ENCODE peak calls at places on chromosomes 6 and 20, in ten cellular contexts. J is right cardiac atrium, D is psoas muscle, R is brain microvascular endothelial cell, K is heart right ventricle, Z is cardiac muscle cell, F is left lung, C is small intestine, O is spleen, E is uterus. H is an unnamed sample.

GRCh38 chr20:15333170-15333569 is 995.8 kb upstream of the FLRT3 start:
- DNase-seq in F (no peak), R (no peak), O (no peak), D (no peak), J (no peak), E (no peak), K (no peak), C (no peak), Z (no peak), H (no peak)

GRCh38 chr6:153858529-153858928 is 180.5 kb upstream of the OPRM1 start:
- DNase-seq in J (no peak), D (no peak), F (no peak), Z (no peak), O (no peak), E (no peak), R (no peak), C (no peak), K (no peak), H (no peak)

GRCh38 chr6:31168606-31169005 is 1.9 kb downstream of the POU5F1 start:
- DNase-seq in O (no peak), R (no peak), E (no peak), F (no peak), C (no peak), D (no peak), Z (no peak), J (no peak), K (no peak), H (no peak)

GRCh38 chr6:158648682-158649131 is 1.1 kb upstream of the SYTL3 start:
- DNase-seq in R (peak), O (no peak), Z (peak), K (no peak), J (no peak), D (no peak), E (no peak), C (no peak), F (no peak), H (no peak)

GRCh38 chr6:46103437-46103836 is 26.4 kb upstream of the ENPP4 start:
- DNase-seq in E (no peak), Z (no peak), C (no peak), O (no peak), D (no peak), K (no peak), R (no peak), F (no peak), J (no peak), H (no peak)

GRCh38 chr20:23254034-23254433 is 96.6 kb upstream of the NXT1 start:
- DNase-seq in C (no peak), K (no peak), F (no peak), E (no peak), O (no peak), J (no peak), R (no peak), Z (no peak), D (no peak), H (no peak)

GRCh38 chr20:62779417-62779685 is 16.9 kb upstream of the MRGBP start:
- DNase-seq in C (no peak), F (no peak), J (no peak), O (no peak), K (no peak), R (no peak), Z (no peak), E (no peak), D (no peak), H (no peak)

GRCh38 chr20:36314734-36315544 is 8.8 kb downstream of the DLGAP4 start:
- DNase-seq in D (no peak), C (peak), J (no peak), E (no peak), O (peak), F (no peak), K (no peak), R (no peak), Z (no peak), H (no peak)

GRCh38 chr6:113649276-113649675 is 207.9 kb upstream of the MARCKS start:
- DNase-seq in C (peak), R (no peak), J (no peak), D (no peak), K (no peak), Z (peak), O (no peak), E (no peak), F (no peak), H (no peak)

GRCh38 chr6:79868098-79868722 is 79.1 kb downstream of the ELOVL4 start:
- DNase-seq in J (no peak), D (no peak), R (peak), O (no peak), Z (peak), E (no peak), C (peak), F (no peak), K (peak), H (peak)

GRCh38 chr20:58665606-58666005 is 14.5 kb downstream of the STX16 start:
- DNase-seq in F (no peak), K (no peak), C (no peak), Z (no peak), O (no peak), J (no peak), D (peak), R (no peak), E (no peak), H (no peak)

GRCh38 chr20:46332373-46333135 is 24.3 kb upstream of the CDH22 start:
- DNase-seq in Z (no peak), R (no peak), K (no peak), E (no peak), F (no peak), D (no peak), C (no peak), J (no peak), O (no peak), H (no peak)

GRCh38 chr20:3067139-3068009 is 4.0 kb upstream of the OXT start:
- DNase-seq in E (no peak), R (no peak), F (no peak), Z (no peak), J (no peak), K (no peak), C (no peak), O (peak), D (no peak), H (no peak)

GRCh38 chr6:34333858-34334257 is 58.6 kb downstream of the NUDT3 start:
- DNase-seq in C (no peak), R (no peak), Z (peak), J (peak), O (no peak), E (no peak), K (peak), D (no peak), F (no peak), H (no peak)

GRCh38 chr20:63105211-63106107 is 98.7 kb upstream of the BHLHE23 start:
- DNase-seq in C (no peak), E (no peak), J (peak), D (no peak), R (no peak), Z (no peak), O (peak), K (no peak), F (peak), H (no peak)

GRCh38 chr20:42483694-42484303 is 705.9 kb downstream of the PTPRT start:
- DNase-seq in C (peak), D (no peak), O (no peak), R (no peak), K (no peak), Z (peak), F (no peak), J (peak), E (no peak), H (no peak)

GRCh38 chr6:158703121-158703839 is 53.4 kb downstream of the SYTL3 start:
- DNase-seq in F (no peak), O (peak), E (no peak), C (no peak), D (peak), J (peak), Z (no peak), R (no peak), K (peak), H (no peak)

GRCh38 chr6:153108320-153108719 is 22.8 kb downstream of the RGS17 start:
- DNase-seq in C (no peak), F (no peak), Z (no peak), R (no peak), J (no peak), K (no peak), E (no peak), O (no peak), D (no peak), H (no peak)

GRCh38 chr20:51216850-51217249 is 193.9 kb upstream of the KCNG1 start:
- DNase-seq in D (no peak), C (no peak), K (no peak), J (no peak), R (no peak), Z (no peak), F (no peak), O (no peak), E (no peak), H (no peak)

GRCh38 chr6:5422321-5422915 is 161.1 kb downstream of the FARS2 start:
- DNase-seq in F (no peak), K (no peak), Z (peak), D (no peak), E (no peak), R (peak), C (peak), J (no peak), O (no peak), H (no peak)

GRCh38 chr6:29850011-29850553 is 22.5 kb downstream of the HLA-G start:
- DNase-seq in J (no peak), K (no peak), R (no peak), F (peak), Z (no peak), E (no peak), D (peak), O (no peak), C (peak), H (no peak)

GRCh38 chr6:90284745-90285481 is 11.7 kb downstream of the BACH2 start:
- DNase-seq in Z (no peak), F (no peak), J (no peak), D (no peak), R (peak), C (no peak), K (no peak), E (no peak), O (peak), H (peak)

GRCh38 chr6:22036267-22036666 is 260.6 kb downstream of the PRL start:
- DNase-seq in J (no peak), K (no peak), R (no peak), Z (peak), O (no peak), E (no peak), D (no peak), C (no peak), F (no peak), H (no peak)

GRCh38 chr6:124799638-124800037 is 162.6 kb upstream of the RNF217 start:
- DNase-seq in C (no peak), F (no peak), O (no peak), J (no peak), R (no peak), D (no peak), Z (no peak), E (no peak), K (no peak), H (no peak)

DNA sequence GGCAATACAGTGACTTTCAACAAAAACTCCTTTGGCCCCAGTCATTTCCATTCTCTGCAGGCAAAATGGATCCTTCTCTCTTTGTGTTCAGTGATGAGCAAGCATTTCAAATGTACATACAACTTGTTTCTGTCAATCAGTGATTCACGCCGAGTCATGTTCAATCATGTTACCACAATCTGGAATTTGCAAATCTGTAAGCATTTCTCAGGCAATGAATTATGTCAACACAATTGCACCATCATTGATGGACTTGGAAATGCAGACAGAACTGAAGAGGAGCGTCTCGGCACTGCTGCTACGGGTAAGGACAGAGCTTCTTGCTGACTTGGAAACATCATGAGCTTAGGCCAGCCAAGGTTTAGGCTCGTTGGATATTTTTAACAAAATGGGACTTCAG is 132.8 kb upstream of the AGPAT4 start:
- DNase-seq in E (no peak), C (no peak), R (peak), O (no peak), D (no peak), Z (no peak), J (no peak), F (no peak), K (no peak), H (no peak)
- H3K27ac ChIP-seq in E (no peak), C (no peak), R (peak), O (no peak), D (no peak), Z (no peak), J (no peak), F (no peak), K (no peak), H (no peak)

DNA sequence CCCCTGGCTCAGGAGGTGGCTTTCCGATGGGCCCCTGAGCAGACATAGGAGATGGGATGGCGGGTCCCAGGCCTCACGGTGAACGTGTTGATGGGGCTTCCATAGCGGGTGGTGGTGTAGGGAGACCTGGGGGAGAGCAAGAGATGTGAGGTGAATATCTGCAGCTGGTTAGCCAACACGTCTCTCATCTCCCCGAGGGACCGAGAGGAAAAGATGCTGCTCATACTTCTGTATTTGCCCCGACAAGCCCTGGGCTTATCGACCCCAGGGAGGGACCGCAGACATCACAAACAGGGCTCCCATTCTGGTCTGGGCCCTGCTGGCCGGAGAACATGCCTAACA is 38.7 kb downstream of the C6orf132 start:
- DNase-seq in J (no peak), Z (no peak), K (no peak), E (no peak), O (no peak), R (no peak), C (no peak), F (no peak), D (no peak), H (no peak)
- H3K4me3 ChIP-seq in J (no peak), Z (no peak), K (no peak), E (no peak), O (no peak), R (no peak), C (no peak), F (no peak), D (no peak), H (peak)

GRCh38 chr6:148873154-148873553 is 126.3 kb downstream of the UST start:
- DNase-seq in C (no peak), J (no peak), F (no peak), E (no peak), R (no peak), D (no peak), O (no peak), Z (no peak), K (no peak), H (no peak)
- H3K27ac ChIP-seq in C (no peak), J (no peak), F (no peak), E (no peak), R (no peak), D (no peak), O (no peak), Z (no peak), K (no peak), H (no peak)

GRCh38 chr20:17225891-17226409 is 890 bp upstream of the PCSK2 start:
- DNase-seq in D (no peak), F (peak), J (peak), C (no peak), O (peak), E (no peak), Z (peak), K (no peak), R (no peak), H (no peak)
- H3K4me3 ChIP-seq in D (peak), F (peak), J (peak), C (no peak), O (peak), E (peak), Z (peak), K (peak), R (peak), H (no peak)

GRCh38 chr6:23499549-23499948 is 626.5 kb upstream of the NRSN1 start:
- DNase-seq in K (no peak), C (no peak), D (no peak), O (no peak), J (no peak), F (no peak), E (no peak), Z (no peak), R (no peak), H (no peak)

GRCh38 chr6:23503173-23503572 is 622.8 kb upstream of the NRSN1 start:
- DNase-seq in D (no peak), J (no peak), C (no peak), R (no peak), Z (no peak), F (no peak), O (no peak), E (no peak), K (no peak), H (no peak)

GRCh38 chr6:23510778-23511510 is 615.1 kb upstream of the NRSN1 start:
- DNase-seq in J (no peak), K (no peak), C (no peak), D (no peak), Z (no peak), F (no peak), O (no peak), E (no peak), R (no peak), H (no peak)

DNA sequence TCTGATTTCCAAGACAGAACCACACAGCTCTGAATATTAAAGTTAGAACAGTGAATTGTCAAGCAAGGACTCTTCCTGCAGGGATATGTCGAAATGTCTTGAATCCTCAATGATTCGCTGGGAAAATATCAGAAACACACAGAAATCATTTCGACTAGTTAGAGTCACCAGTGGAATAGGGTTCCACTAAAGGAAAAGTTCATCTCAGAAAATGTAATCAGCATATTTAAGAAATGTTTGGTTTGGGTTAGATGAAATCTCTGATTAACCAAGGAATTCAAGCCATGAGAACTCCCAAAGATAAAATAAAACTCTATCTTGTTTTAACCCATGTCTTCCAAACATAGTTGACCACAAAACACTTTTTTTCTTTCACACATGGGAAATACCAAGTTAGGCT is 621.0 kb upstream of the NRSN1 start:
- DNase-seq in E (no peak), D (no peak), F (no peak), C (no peak), O (no peak), J (no peak), R (peak), Z (no peak), K (no peak), H (no peak)
- H3K27ac ChIP-seq in E (no peak), D (no peak), F (no peak), C (no peak), O (no peak), J (no peak), R (no peak), Z (no peak), K (no peak), H (no peak)

GRCh38 chr6:138234363-138234762 is 16.1 kb upstream of the PBOV1 start:
- DNase-seq in O (no peak), F (no peak), E (no peak), J (no peak), C (no peak), D (no peak), R (no peak), Z (no peak), K (no peak), H (no peak)

GRCh38 chr6:138229072-138229471 is 10.8 kb upstream of the PBOV1 start:
- DNase-seq in O (no peak), E (no peak), R (no peak), D (no peak), J (no peak), Z (peak), C (no peak), K (no peak), F (no peak), H (no peak)

GRCh38 chr6:138230759-138231398 is 12.6 kb upstream of the PBOV1 start:
- DNase-seq in R (no peak), Z (no peak), J (no peak), F (no peak), E (no peak), D (no peak), K (no peak), C (no peak), O (no peak), H (no peak)

GRCh38 chr6:138229663-138230194 is 11.4 kb upstream of the PBOV1 start:
- DNase-seq in K (no peak), F (no peak), R (no peak), J (no peak), C (no peak), Z (no peak), E (no peak), D (no peak), O (no peak), H (no peak)

GRCh38 chr6:138231399-138231886 is 13.2 kb upstream of the PBOV1 start:
- DNase-seq in F (no peak), C (peak), D (no peak), R (no peak), K (no peak), O (no peak), J (no peak), Z (no peak), E (no peak), H (no peak)
- H3K4me3 ChIP-seq in F (no peak), C (no peak), D (no peak), R (no peak), K (no peak), O (no peak), J (no peak), Z (no peak), E (no peak), H (no peak)

DNA sequence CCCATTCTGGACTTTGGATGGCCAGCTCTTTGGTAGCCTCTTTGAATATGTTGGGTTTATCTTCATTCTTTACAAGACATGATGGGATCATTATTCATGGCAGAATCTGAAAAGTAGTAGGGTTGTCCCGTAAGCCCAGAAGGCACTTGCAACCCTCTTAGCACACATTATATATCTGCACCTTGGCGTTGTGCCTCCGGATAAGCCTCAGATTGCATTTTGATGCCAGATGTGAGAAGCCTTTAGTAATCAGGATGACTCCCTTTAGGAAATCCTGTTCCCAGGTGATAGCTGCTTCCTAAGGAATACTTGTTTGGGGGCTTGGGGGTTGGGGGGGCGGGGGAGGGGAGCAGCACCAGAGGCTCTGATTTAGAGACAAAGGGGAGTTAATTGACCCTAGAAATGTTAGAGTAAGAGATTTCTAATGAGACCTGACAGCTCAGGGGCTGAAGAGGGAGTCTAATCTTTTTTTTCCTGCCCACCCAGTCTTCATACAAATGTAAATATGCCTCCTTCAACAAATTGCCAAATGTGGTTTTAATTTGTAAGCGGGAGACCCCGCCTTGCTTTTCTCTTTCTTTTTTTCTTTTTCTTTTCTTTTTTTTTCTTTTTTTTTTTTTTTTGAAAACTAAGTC is 55.1 kb downstream of the JAG1 start:
- DNase-seq in C (no peak), D (no peak), J (no peak), F (no peak), Z (no peak), O (no peak), R (no peak), E (no peak), K (no peak), H (no peak)
- H3K27ac ChIP-seq in C (no peak), D (no peak), J (no peak), F (no peak), Z (no peak), O (no peak), R (peak), E (no peak), K (no peak), H (no peak)

DNA sequence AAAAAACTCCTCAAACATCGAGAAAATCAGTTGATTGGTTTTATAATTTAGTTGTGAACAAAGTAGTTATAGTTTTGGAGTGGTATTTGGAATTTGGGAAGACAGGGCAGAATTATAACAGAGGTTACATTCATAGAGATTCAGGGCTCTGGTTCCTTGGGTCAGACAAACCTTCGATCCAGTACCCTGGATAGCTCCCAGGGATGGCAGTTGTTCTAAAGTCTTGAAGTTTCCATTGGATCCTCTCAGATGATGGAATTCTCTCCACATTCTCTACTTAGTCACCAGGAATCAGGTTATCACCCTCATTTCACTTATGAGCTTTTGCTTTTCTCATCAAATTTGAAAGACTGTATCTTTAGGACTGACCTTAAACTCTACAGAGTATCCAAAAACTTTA is 285.1 kb downstream of the CENPW start:
- DNase-seq in F (no peak), K (no peak), D (no peak), J (no peak), O (no peak), E (no peak), R (peak), Z (peak), C (no peak), H (no peak)
- H3K4me3 ChIP-seq in F (no peak), K (no peak), D (no peak), J (no peak), O (no peak), E (no peak), R (no peak), Z (no peak), C (no peak), H (no peak)

H was measured in CD4-positive, alpha-beta memory T cell.